ENCODE peak calls at places on chromosomes 3 and 15, in nine cellular contexts. W is aorta; M is uterus; G is amniotic stem cell; K is stimulated activated CD8-positive, alpha-beta memory T cell treated with anti-CD3 and anti-CD28 coated beads, Interleukin-15, amount 100 ng/mL, for 4 hours; Y is activated CD4-positive, alpha-beta T cell treated with anti-CD3 and anti-CD28 coated beads, Interleukin-2, amount 50 U/mL, for 4 hours; O is HCT116; D is activated CD8-positive, alpha-beta memory T cell treated with anti-CD3 and anti-CD28 coated beads for 1 hour; T is GM04504. A is an unnamed sample.

GRCh38 chr3:37338500-37338899 is 164.1 kb upstream of the LRRFIP2 start:
- DNase-seq in W (no peak), M (no peak), G (no peak), K (no peak), Y (no peak), O (no peak), D (no peak), T (no peak), A (no peak)

GRCh38 chr15:101477851-101478353 is 11.6 kb downstream of the PCSK6 start:
- DNase-seq in W (no peak), M (no peak), G (no peak), K (no peak), Y (no peak), O (no peak), D (no peak), T (no peak), A (no peak)

GRCh38 chr3:112585782-112586181 is 23.9 kb downstream of the SLC35A5 start:
- DNase-seq in W (no peak), M (no peak), G (no peak), K (no peak), Y (no peak), O (no peak), D (no peak), T (no peak), A (no peak)

GRCh38 chr3:11736136-11736833 is 92.6 kb upstream of the VGLL4 start:
- DNase-seq in W (no peak), M (no peak), G (no peak), K (no peak), Y (no peak), O (no peak), D (no peak), T (no peak), A (no peak)

GRCh38 chr3:12898290-12898979 is 57.1 kb upstream of the RPL32 start:
- DNase-seq in W (no peak), M (no peak), G (no peak), K (no peak), Y (no peak), O (no peak), D (no peak), T (no peak), A (no peak)

GRCh38 chr3:182473191-182473710 is 320.1 kb upstream of the ATP11B start:
- DNase-seq in W (no peak), M (no peak), G (no peak), K (no peak), Y (no peak), O (no peak), D (no peak), T (no peak), A (no peak)

GRCh38 chr3:170745211-170745718 is 124.7 kb downstream of the RPL22L1 start:
- DNase-seq in W (no peak), M (no peak), G (no peak), K (no peak), Y (no peak), O (no peak), D (no peak), T (no peak), A (no peak)

GRCh38 chr3:133956333-133956732 is 60.7 kb upstream of the RAB6B start:
- DNase-seq in W (no peak), M (no peak), G (no peak), K (no peak), Y (no peak), O (no peak), D (no peak), T (no peak), A (no peak)

A was measured in glomerular endothelial cell.